ENCODE peak calls at places on chromosomes 1 and 21, in nine cellular contexts. P is IMR-90; M is CD8-positive, alpha-beta T cell; O is effector memory CD4-positive, alpha-beta T cell; X is OCI-LY7; S is A673; A is cardiac muscle cell; Z is uterus; K is pancreas. G is an unnamed sample. For H3K4me1 and H3K9me3, the result is how much of the 10 kb centered on the place peaks cover.

GRCh38 chr1:46070164-46070814 is 62.1 kb downstream of the PIK3R3 start:
- DNase-seq in S (no peak), O (no peak), X (no peak), K (no peak), M (no peak), P (no peak), Z (no peak), A (no peak), G (no peak)

GRCh38 chr1:15036101-15036500 is 117.4 kb upstream of the TMEM51 start:
- DNase-seq in S (no peak), X (no peak), Z (no peak), O (no peak), M (no peak), P (no peak), A (no peak), K (no peak), G (no peak)

GRCh38 chr1:37267111-37267835 is 207.1 kb upstream of the ZC3H12A start:
- DNase-seq in S (peak), A (no peak), P (no peak), M (no peak), Z (no peak), O (no peak), X (no peak), K (no peak), G (no peak)

GRCh38 chr1:114208106-114208505 is 54.4 kb upstream of the SYT6 start:
- DNase-seq in O (no peak), X (no peak), Z (no peak), P (no peak), K (no peak), S (no peak), M (no peak), A (no peak), G (no peak)

GRCh38 chr21:38241029-38241740 is 15.6 kb upstream of the KCNJ15 start:
- DNase-seq in X (no peak), O (no peak), M (no peak), P (no peak), A (no peak), Z (no peak), K (peak), S (no peak), G (peak)

GRCh38 chr1:14926214-14926613 is 227.3 kb upstream of the TMEM51 start:
- DNase-seq in K (no peak), X (no peak), Z (no peak), A (no peak), P (peak), M (no peak), O (no peak), S (no peak), G (no peak)

GRCh38 chr1:92306020-92306419 is 7.2 kb downstream of the RPAP2 start:
- DNase-seq in M (no peak), Z (no peak), O (no peak), A (no peak), K (no peak), S (no peak), P (no peak), X (no peak), G (no peak)

GRCh38 chr21:14900058-14900457 is 164.7 kb downstream of the NRIP1 start:
- DNase-seq in S (no peak), M (no peak), P (peak), A (no peak), X (no peak), Z (no peak), O (no peak), K (no peak), G (no peak)

GRCh38 chr1:60988827-60989363 is 93.5 kb upstream of the NFIA start:
- DNase-seq in O (no peak), P (no peak), A (peak), X (no peak), M (no peak), S (no peak), K (no peak), Z (no peak), G (no peak)

GRCh38 chr1:169550294-169550693 is 36.0 kb downstream of the F5 start:
- DNase-seq in O (no peak), Z (no peak), M (no peak), A (peak), K (no peak), X (peak), S (peak), P (peak), G (no peak)

GRCh38 chr1:23026573-23026972 is 7.3 kb downstream of the KDM1A start:
- DNase-seq in K (no peak), A (no peak), O (no peak), P (no peak), S (no peak), M (no peak), X (no peak), Z (no peak), G (no peak)

GRCh38 chr1:161816201-161816600 is 50.1 kb downstream of the ATF6 start:
- DNase-seq in O (no peak), X (no peak), K (no peak), P (peak), S (no peak), A (no peak), Z (no peak), M (no peak), G (no peak)

GRCh38 chr1:92186081-92186480 is 31.6 kb upstream of the C1orf146 start:
- DNase-seq in Z (no peak), X (no peak), O (no peak), M (no peak), S (no peak), K (no peak), A (no peak), P (peak), G (no peak)

GRCh38 chr1:156692409-156692957 is 12.9 kb downstream of the CRABP2 start:
- DNase-seq in K (peak), S (no peak), A (no peak), O (no peak), X (no peak), M (no peak), P (no peak), Z (no peak), G (no peak)

GRCh38 chr21:31308584-31308983 is 35.5 kb downstream of the TIAM1 start:
- DNase-seq in X (no peak), A (no peak), S (no peak), P (no peak), K (no peak), M (no peak), O (no peak), Z (no peak), G (no peak)

GRCh38 chr21:31316488-31317169 is 27.4 kb downstream of the TIAM1 start:
- DNase-seq in K (no peak), O (no peak), S (no peak), M (no peak), A (no peak), Z (no peak), X (no peak), P (peak), G (no peak)

GRCh38 chr21:31316072-31316471 is 28.0 kb downstream of the TIAM1 start:
- DNase-seq in S (no peak), K (no peak), O (no peak), A (no peak), X (no peak), Z (no peak), M (no peak), P (no peak), G (no peak)

GRCh38 chr21:31305888-31306287 is 38.2 kb downstream of the TIAM1 start:
- DNase-seq in S (no peak), Z (no peak), K (no peak), X (no peak), O (no peak), A (no peak), P (no peak), M (no peak), G (no peak)

DNA sequence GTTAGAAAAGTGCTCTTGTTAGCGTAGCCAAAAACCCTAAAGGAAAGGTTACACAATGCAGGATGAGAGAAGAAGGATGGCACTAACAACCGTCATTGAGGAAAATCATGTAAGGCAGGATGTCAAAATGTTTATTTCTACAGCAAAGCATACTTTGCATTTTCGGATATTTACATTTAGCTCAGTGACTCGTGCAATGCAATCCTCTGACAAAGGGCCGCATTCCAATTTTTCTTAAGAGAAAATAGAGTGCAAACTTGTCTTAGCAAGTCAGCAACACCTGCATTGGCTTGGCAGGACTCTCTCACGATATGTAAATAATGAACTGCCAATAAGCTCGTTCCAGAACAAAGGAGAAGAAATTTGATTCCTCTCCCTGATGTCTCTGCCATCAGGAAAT is 33.3 kb downstream of the TIAM1 start:
- DNase-seq in A (no peak), Z (no peak), O (no peak), P (peak), S (no peak), X (no peak), K (no peak), M (no peak), G (no peak)
- H3K27ac ChIP-seq in A (no peak), Z (no peak), O (no peak), P (no peak), S (no peak), X (no peak), K (no peak), M (no peak), G (no peak)

DNA sequence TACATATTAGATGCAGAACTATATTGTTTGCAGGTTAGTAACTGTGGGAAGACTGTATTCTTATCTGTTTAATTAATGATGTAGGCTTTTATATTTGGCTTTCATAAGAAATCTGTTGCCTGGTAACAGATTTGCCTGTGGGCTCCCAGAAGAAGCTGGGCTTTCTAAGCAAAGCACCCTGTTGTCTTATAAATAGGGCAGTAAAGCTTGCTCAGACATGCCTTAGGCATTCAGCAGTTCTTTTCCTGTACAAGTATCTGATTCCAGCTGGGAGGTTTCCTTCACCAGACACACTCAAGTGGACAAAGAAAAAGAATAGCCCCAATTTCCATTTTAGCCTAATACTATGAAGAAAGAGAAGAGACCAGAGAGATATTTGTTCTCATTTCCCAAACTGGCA is 524.0 kb downstream of the LRRIQ3 start:
- DNase-seq in P (no peak), M (no peak), K (no peak), Z (no peak), A (peak), O (no peak), X (no peak), S (peak), G (no peak)
- H3K4me1 ChIP-seq in P (under half), M (under half), K (under half), Z (under half), A (under half), O (under half), X (under half), S (under half), G (under half)

GRCh38 chr1:163720294-163720693 is 398.5 kb downstream of the NUF2 start:
- DNase-seq in S (no peak), P (no peak), M (no peak), X (no peak), K (no peak), O (no peak), A (no peak), Z (no peak), G (no peak)
- H3K9me3 ChIP-seq in S (under half), P (under half), M (under half), X (under half), K (under half), O (under half), A (under half), Z (under half), G (under half)

GRCh38 chr1:209696673-209697072 is 8.0 kb upstream of the HSD11B1 start:
- DNase-seq in P (no peak), O (no peak), Z (no peak), K (no peak), S (no peak), M (no peak), A (no peak), X (no peak), G (no peak)

GRCh38 chr1:209692745-209693504 is 11.7 kb upstream of the HSD11B1 start:
- DNase-seq in X (peak), S (peak), M (peak), A (peak), O (peak), P (peak), K (peak), Z (peak), G (peak)

GRCh38 chr1:209688746-209689234 is 13.6 kb downstream of the G0S2 start:
- DNase-seq in A (no peak), X (no peak), Z (no peak), M (no peak), O (no peak), P (peak), S (no peak), K (no peak), G (no peak)

GRCh38 chr1:209689484-209689883 is 14.3 kb downstream of the G0S2 start:
- DNase-seq in O (no peak), K (no peak), A (no peak), P (no peak), X (no peak), S (peak), Z (no peak), M (no peak), G (no peak)

GRCh38 chr1:209692296-209692695 is 12.3 kb upstream of the HSD11B1 start:
- DNase-seq in X (no peak), S (peak), P (no peak), A (no peak), Z (no peak), M (no peak), K (no peak), O (no peak), G (no peak)
- H3K27ac ChIP-seq in X (no peak), S (peak), P (no peak), A (no peak), Z (peak), M (no peak), K (no peak), O (no peak), G (no peak)

GRCh38 chr1:53963472-53963871 is 17.3 kb downstream of the LRRC42 start:
- DNase-seq in O (no peak), K (no peak), M (no peak), A (no peak), X (peak), S (no peak), P (no peak), Z (no peak), G (no peak)

GRCh38 chr1:53959664-53960250 is 13.6 kb downstream of the LRRC42 start:
- DNase-seq in K (no peak), X (peak), A (no peak), P (no peak), Z (no peak), S (no peak), O (no peak), M (no peak), G (no peak)

GRCh38 chr1:53966794-53967193 is 20.6 kb downstream of the LRRC42 start:
- DNase-seq in S (no peak), K (no peak), Z (no peak), O (no peak), X (no peak), M (no peak), P (no peak), A (no peak), G (no peak)

GRCh38 chr1:53964109-53964508 is 18.0 kb downstream of the LRRC42 start:
- DNase-seq in X (no peak), A (no peak), K (no peak), P (peak), Z (no peak), M (no peak), S (no peak), O (no peak), G (no peak)

GRCh38 chr1:53962395-53962794 is 16.2 kb downstream of the LRRC42 start:
- DNase-seq in Z (no peak), X (no peak), O (no peak), P (no peak), S (no peak), A (no peak), K (no peak), M (no peak), G (no peak)
- H3K4me1 ChIP-seq in Z (under half), X (under half), O (under half), P (under half), S (under half), A (under half), K (under half), M (under half), G (under half)

GRCh38 chr1:224939844-224940425 is 10.5 kb downstream of the DNAH14 start:
- DNase-seq in S (no peak), P (no peak), A (no peak), O (no peak), X (no peak), Z (no peak), M (no peak), K (no peak), G (no peak)

GRCh38 chr1:224933584-224933983 is 4.1 kb downstream of the DNAH14 start:
- DNase-seq in P (no peak), X (no peak), Z (no peak), S (no peak), O (no peak), A (no peak), M (no peak), K (no peak), G (no peak)

GRCh38 chr1:224932607-224933249 is 3.3 kb downstream of the DNAH14 start:
- DNase-seq in M (no peak), X (no peak), K (no peak), P (no peak), O (no peak), A (no peak), S (no peak), Z (no peak), G (no peak)

DNA sequence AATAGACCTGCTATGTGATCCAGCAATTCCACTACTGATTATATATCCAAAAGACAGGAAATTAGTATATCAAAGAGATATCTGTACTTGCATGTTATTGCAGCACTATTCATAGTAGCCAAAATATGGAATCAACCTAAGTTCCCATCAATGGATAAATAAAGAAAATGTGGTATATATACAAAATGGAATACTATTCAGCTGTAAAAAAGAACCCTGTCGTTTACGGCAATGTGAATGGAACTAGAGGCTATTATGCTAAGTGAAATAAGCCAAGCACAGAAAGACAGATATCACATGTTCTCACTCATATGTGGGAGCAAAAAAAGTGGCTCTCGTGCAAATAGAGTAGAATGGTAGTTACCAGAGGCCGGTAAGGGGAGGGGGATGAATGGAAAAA is 9.2 kb downstream of the DNAH14 start:
- DNase-seq in O (no peak), M (no peak), Z (no peak), A (no peak), S (no peak), K (no peak), P (no peak), X (no peak), G (no peak)
- H3K9me3 ChIP-seq in O (under half), M (under half), Z (under half), A (under half), S (under half), K (under half), P (under half), X (under half), G (under half)

DNA sequence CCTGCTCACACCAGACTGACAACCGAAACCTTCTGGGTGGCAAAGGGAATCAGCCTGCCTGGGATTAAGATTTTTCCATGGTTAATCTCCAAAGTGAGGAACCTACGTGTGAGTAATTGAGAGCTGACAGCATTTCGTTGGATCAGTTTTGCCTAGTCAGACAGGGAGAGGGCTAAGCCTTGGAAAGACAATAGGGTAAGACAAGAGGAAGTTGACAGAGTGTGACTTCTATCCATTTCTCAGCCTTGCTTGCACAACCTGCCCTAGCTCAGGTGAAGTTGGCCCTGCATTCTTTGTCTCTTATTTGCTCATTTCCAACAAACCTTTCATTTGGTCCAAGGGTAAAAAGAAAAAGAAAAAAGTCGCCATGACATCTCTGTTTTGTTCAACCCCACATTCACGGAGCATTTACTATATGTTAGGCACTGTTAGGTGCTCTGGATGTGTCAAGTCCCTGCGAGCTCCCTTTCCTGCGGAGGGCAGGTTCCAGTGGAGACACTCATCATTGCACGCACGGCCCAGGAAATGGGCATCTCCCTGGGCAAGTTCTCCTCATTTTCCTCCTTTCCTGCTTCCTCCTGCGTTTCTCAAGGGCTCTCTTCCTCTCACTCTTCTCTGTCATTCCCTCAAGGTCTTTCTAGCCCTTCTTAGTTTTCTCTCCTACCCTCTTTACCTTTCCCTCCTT is 23.3 kb downstream of the KIRREL1 start:
- DNase-seq in X (no peak), O (no peak), M (no peak), Z (no peak), A (no peak), S (no peak), P (no peak), K (no peak), G (no peak)
- H3K27ac ChIP-seq in X (no peak), O (no peak), M (no peak), Z (peak), A (no peak), S (peak), P (peak), K (no peak), G (peak)

G was measured in aorta.